ENCODE peak calls at places on chromosome 15, in seven cellular contexts. One of them, this sample, is unnamed.

GRCh38 chr15:27545494-27546255 is 553.4 kb downstream of the OCA2 start:
- DNase-seq in lower leg skin: no peak
- DNase-seq in iris pigment epithelial cell: no peak
- DNase-seq in ELR: no peak
- DNase-seq in AG09319: no peak
- DNase-seq in AG09309: no peak
- DNase-seq in breast epithelium: no peak
- DNase-seq in this sample: no peak

GRCh38 chr15:74233864-74234597 is 2.1 kb upstream of the CCDC33 start:
- DNase-seq in breast epithelium: no peak
- DNase-seq in lower leg skin: no peak
- DNase-seq in AG09319: no peak
- DNase-seq in AG09309: no peak
- DNase-seq in ELR: no peak
- DNase-seq in iris pigment epithelial cell: no peak
- DNase-seq in this sample: no peak

GRCh38 chr15:64067564-64068030 is 21.3 kb upstream of the DAPK2 start:
- DNase-seq in lower leg skin: peak
- DNase-seq in ELR: peak
- DNase-seq in AG09309: no peak
- DNase-seq in breast epithelium: peak
- DNase-seq in iris pigment epithelial cell: peak
- DNase-seq in AG09319: no peak
- DNase-seq in this sample: peak

GRCh38 chr15:101068523-101068960 is 149.4 kb downstream of the LRRK1 start:
- DNase-seq in ELR: peak
- DNase-seq in AG09319: no peak
- DNase-seq in iris pigment epithelial cell: no peak
- DNase-seq in AG09309: no peak
- DNase-seq in breast epithelium: no peak
- DNase-seq in lower leg skin: no peak
- DNase-seq in this sample: no peak

GRCh38 chr15:66765478-66766281 is 63.6 kb downstream of the SMAD6 start:
- DNase-seq in lower leg skin: peak
- DNase-seq in iris pigment epithelial cell: no peak
- DNase-seq in breast epithelium: peak
- DNase-seq in ELR: peak
- DNase-seq in AG09309: no peak
- DNase-seq in AG09319: no peak
- DNase-seq in this sample: no peak

GRCh38 chr15:45496658-45497057 is 25.9 kb downstream of the SLC30A4 start:
- DNase-seq in iris pigment epithelial cell: no peak
- DNase-seq in AG09309: no peak
- DNase-seq in breast epithelium: no peak
- DNase-seq in lower leg skin: no peak
- DNase-seq in ELR: no peak
- DNase-seq in AG09319: no peak
- DNase-seq in this sample: no peak

GRCh38 chr15:59401810-59402569 is 29.3 kb upstream of the MYO1E start:
- DNase-seq in lower leg skin: no peak
- DNase-seq in AG09319: no peak
- DNase-seq in AG09309: no peak
- DNase-seq in ELR: no peak
- DNase-seq in breast epithelium: no peak
- DNase-seq in iris pigment epithelial cell: no peak
- DNase-seq in this sample: no peak

GRCh38 chr15:31442203-31443090 is 115.8 kb downstream of the KLF13 start:
- DNase-seq in AG09309: peak
- DNase-seq in lower leg skin: peak
- DNase-seq in ELR: peak
- DNase-seq in breast epithelium: no peak
- DNase-seq in iris pigment epithelial cell: peak
- DNase-seq in AG09319: peak
- DNase-seq in this sample: no peak

GRCh38 chr15:43903864-43904290 is 77.1 kb downstream of the WDR76 start:
- DNase-seq in lower leg skin: peak
- DNase-seq in AG09319: no peak
- DNase-seq in AG09309: no peak
- DNase-seq in breast epithelium: no peak
- DNase-seq in ELR: peak
- DNase-seq in iris pigment epithelial cell: peak
- DNase-seq in this sample: peak

GRCh38 chr15:25852027-25852426 is 11.1 kb downstream of the ATP10A start:
- DNase-seq in ELR: no peak
- DNase-seq in AG09309: no peak
- DNase-seq in AG09319: no peak
- DNase-seq in breast epithelium: no peak
- DNase-seq in lower leg skin: no peak
- DNase-seq in iris pigment epithelial cell: no peak
- DNase-seq in this sample: peak

GRCh38 chr15:98893407-98893806 is 114.2 kb downstream of the PGPEP1L start:
- DNase-seq in breast epithelium: no peak
- DNase-seq in iris pigment epithelial cell: no peak
- DNase-seq in AG09319: no peak
- DNase-seq in AG09309: no peak
- DNase-seq in lower leg skin: no peak
- DNase-seq in ELR: no peak
- DNase-seq in this sample: no peak

GRCh38 chr15:42046597-42046996 is 25.8 kb upstream of the PLA2G4E start:
- DNase-seq in lower leg skin: no peak
- DNase-seq in AG09319: no peak
- DNase-seq in AG09309: no peak
- DNase-seq in breast epithelium: no peak
- DNase-seq in iris pigment epithelial cell: no peak
- DNase-seq in ELR: no peak
- DNase-seq in this sample: no peak

GRCh38 chr15:70362350-70362749 is 264.6 kb upstream of the TLE3 start:
- DNase-seq in breast epithelium: peak
- DNase-seq in iris pigment epithelial cell: no peak
- DNase-seq in AG09309: no peak
- DNase-seq in AG09319: no peak
- DNase-seq in ELR: no peak
- DNase-seq in lower leg skin: no peak
- DNase-seq in this sample: no peak

GRCh38 chr15:31405200-31405929 is 78.7 kb downstream of the KLF13 start:
- DNase-seq in breast epithelium: no peak
- DNase-seq in AG09309: no peak
- DNase-seq in ELR: peak
- DNase-seq in lower leg skin: no peak
- DNase-seq in AG09319: no peak
- DNase-seq in iris pigment epithelial cell: peak
- DNase-seq in this sample: no peak

GRCh38 chr15:85751731-85752421 is 42.8 kb downstream of the KLHL25 start:
- DNase-seq in breast epithelium: no peak
- DNase-seq in AG09319: no peak
- DNase-seq in lower leg skin: no peak
- DNase-seq in ELR: no peak
- DNase-seq in iris pigment epithelial cell: no peak
- DNase-seq in AG09309: no peak
- DNase-seq in this sample: no peak

GRCh38 chr15:35555244-35555643 is 9.3 kb upstream of the DPH6 start:
- DNase-seq in AG09319: no peak
- DNase-seq in lower leg skin: no peak
- DNase-seq in AG09309: no peak
- DNase-seq in breast epithelium: no peak
- DNase-seq in ELR: no peak
- DNase-seq in iris pigment epithelial cell: no peak
- DNase-seq in this sample: no peak

GRCh38 chr15:80775340-80775739 is 3.8 kb upstream of the CEMIP start:
- DNase-seq in AG09309: no peak
- DNase-seq in AG09319: no peak
- DNase-seq in iris pigment epithelial cell: no peak
- DNase-seq in breast epithelium: no peak
- DNase-seq in lower leg skin: no peak
- DNase-seq in ELR: no peak
- DNase-seq in this sample: no peak

GRCh38 chr15:41659855-41660234 is 360 bp upstream of the MGA start:
- DNase-seq in iris pigment epithelial cell: peak
- DNase-seq in ELR: no peak
- DNase-seq in AG09309: no peak
- DNase-seq in lower leg skin: no peak
- DNase-seq in AG09319: no peak
- DNase-seq in breast epithelium: no peak
- DNase-seq in this sample: no peak

GRCh38 chr15:68639926-68640600 is 61.3 kb downstream of the CORO2B start:
- DNase-seq in breast epithelium: no peak
- DNase-seq in lower leg skin: no peak
- DNase-seq in AG09319: no peak
- DNase-seq in ELR: peak
- DNase-seq in AG09309: no peak
- DNase-seq in iris pigment epithelial cell: no peak
- DNase-seq in this sample: no peak

GRCh38 chr15:92853222-92853621 is 46.9 kb upstream of the CHD2 start:
- DNase-seq in lower leg skin: no peak
- DNase-seq in iris pigment epithelial cell: no peak
- DNase-seq in breast epithelium: no peak
- DNase-seq in AG09319: no peak
- DNase-seq in AG09309: no peak
- DNase-seq in ELR: no peak
- DNase-seq in this sample: no peak

GRCh38 chr15:62887113-62887570 is 155.4 kb upstream of the TPM1 start:
- DNase-seq in AG09319: no peak
- DNase-seq in iris pigment epithelial cell: peak
- DNase-seq in ELR: no peak
- DNase-seq in breast epithelium: no peak
- DNase-seq in lower leg skin: no peak
- DNase-seq in AG09309: no peak
- DNase-seq in this sample: no peak

GRCh38 chr15:59295742-59296090 is 77.0 kb downstream of the MYO1E start:
- DNase-seq in breast epithelium: no peak
- DNase-seq in ELR: no peak
- DNase-seq in AG09319: no peak
- DNase-seq in lower leg skin: no peak
- DNase-seq in iris pigment epithelial cell: no peak
- DNase-seq in AG09309: no peak
- DNase-seq in this sample: no peak

GRCh38 chr15:33915571-33916407 is 52.5 kb upstream of the CHRM5 start:
- DNase-seq in AG09309: no peak
- DNase-seq in lower leg skin: no peak
- DNase-seq in iris pigment epithelial cell: no peak
- DNase-seq in AG09319: no peak
- DNase-seq in ELR: no peak
- DNase-seq in breast epithelium: no peak
- DNase-seq in this sample: no peak

GRCh38 chr15:86311568-86312280 is 232.1 kb downstream of the AGBL1 start:
- DNase-seq in ELR: no peak
- DNase-seq in AG09309: no peak
- DNase-seq in breast epithelium: no peak
- DNase-seq in lower leg skin: no peak
- DNase-seq in AG09319: no peak
- DNase-seq in iris pigment epithelial cell: no peak
- DNase-seq in this sample: no peak

GRCh38 chr15:44535509-44536297 is 1.2 kb upstream of the EIF3J start:
- DNase-seq in AG09319: no peak
- DNase-seq in lower leg skin: peak
- DNase-seq in ELR: peak
- DNase-seq in iris pigment epithelial cell: no peak
- DNase-seq in breast epithelium: no peak
- DNase-seq in AG09309: no peak
- DNase-seq in this sample: peak

GRCh38 chr15:64149424-64150235 is 1.9 kb upstream of the SNX22 start:
- DNase-seq in ELR: peak
- DNase-seq in AG09319: no peak
- DNase-seq in lower leg skin: no peak
- DNase-seq in iris pigment epithelial cell: no peak
- DNase-seq in breast epithelium: no peak
- DNase-seq in AG09309: no peak
- DNase-seq in this sample: no peak

GRCh38 chr15:65583701-65584100 is 27.2 kb downstream of the INTS14 start:
- DNase-seq in lower leg skin: no peak
- DNase-seq in AG09309: no peak
- DNase-seq in iris pigment epithelial cell: peak
- DNase-seq in ELR: peak
- DNase-seq in AG09319: no peak
- DNase-seq in breast epithelium: no peak
- DNase-seq in this sample: no peak

GRCh38 chr15:64236156-64236555 is 73.3 kb upstream of the PPIB start:
- DNase-seq in AG09309: no peak
- DNase-seq in AG09319: no peak
- DNase-seq in lower leg skin: no peak
- DNase-seq in ELR: no peak
- DNase-seq in iris pigment epithelial cell: no peak
- DNase-seq in breast epithelium: no peak
- DNase-seq in this sample: no peak

GRCh38 chr15:71885390-71885789 is 75.0 kb downstream of the NR2E3 start:
- DNase-seq in AG09319: no peak
- DNase-seq in lower leg skin: no peak
- DNase-seq in ELR: no peak
- DNase-seq in breast epithelium: no peak
- DNase-seq in iris pigment epithelial cell: no peak
- DNase-seq in AG09309: no peak
- DNase-seq in this sample: no peak

GRCh38 chr15:78402056-78402610 is 35.9 kb upstream of the IREB2 start:
- DNase-seq in AG09309: peak
- DNase-seq in ELR: no peak
- DNase-seq in breast epithelium: no peak
- DNase-seq in lower leg skin: no peak
- DNase-seq in AG09319: no peak
- DNase-seq in iris pigment epithelial cell: no peak
- DNase-seq in this sample: no peak

GRCh38 chr15:23866832-23867231 is 179.7 kb upstream of the NDN start:
- DNase-seq in iris pigment epithelial cell: peak
- DNase-seq in ELR: no peak
- DNase-seq in AG09309: no peak
- DNase-seq in lower leg skin: no peak
- DNase-seq in AG09319: no peak
- DNase-seq in breast epithelium: no peak
- DNase-seq in this sample: no peak

GRCh38 chr15:76337047-76337738 is 620 bp downstream of the ISL2 start:
- DNase-seq in iris pigment epithelial cell: no peak
- DNase-seq in breast epithelium: no peak
- DNase-seq in ELR: peak
- DNase-seq in lower leg skin: no peak
- DNase-seq in AG09309: no peak
- DNase-seq in AG09319: no peak
- DNase-seq in this sample: no peak

GRCh38 chr15:63694184-63694583 is 97.0 kb downstream of the FBXL22 start:
- DNase-seq in lower leg skin: no peak
- DNase-seq in AG09309: no peak
- DNase-seq in ELR: no peak
- DNase-seq in breast epithelium: no peak
- DNase-seq in iris pigment epithelial cell: no peak
- DNase-seq in AG09319: no peak
- DNase-seq in this sample: no peak

GRCh38 chr15:98724017-98724416 is 75.7 kb downstream of the IGF1R start:
- DNase-seq in AG09309: no peak
- DNase-seq in AG09319: no peak
- DNase-seq in ELR: no peak
- DNase-seq in lower leg skin: no peak
- DNase-seq in breast epithelium: no peak
- DNase-seq in iris pigment epithelial cell: no peak
- DNase-seq in this sample: no peak

GRCh38 chr15:33242669-33243191 is 48.2 kb upstream of the FMN1 start:
- DNase-seq in AG09319: no peak
- DNase-seq in breast epithelium: no peak
- DNase-seq in AG09309: no peak
- DNase-seq in ELR: peak
- DNase-seq in iris pigment epithelial cell: peak
- DNase-seq in lower leg skin: no peak
- DNase-seq in this sample: no peak

GRCh38 chr15:65249641-65250040 is 37.0 kb downstream of the PARP16 start:
- DNase-seq in ELR: no peak
- DNase-seq in lower leg skin: no peak
- DNase-seq in iris pigment epithelial cell: no peak
- DNase-seq in AG09319: no peak
- DNase-seq in AG09309: no peak
- DNase-seq in breast epithelium: no peak
- DNase-seq in this sample: no peak